ENCODE peak calls at places on chromosomes 6 and 20, in eight cellular contexts. One of them, this sample, is unnamed.

GRCh38 chr6:28408076-28408802 is 8.7 kb upstream of the ZSCAN12 start:
- DNase-seq in GOT3: no peak
- DNase-seq in fibroblast of mammary gland: peak; percentile 15
- DNase-seq in progenitor cell of endocrine pancreas: no peak
- DNase-seq in left lung: no peak
- DNase-seq in activated CD4-positive, CD25-positive, alpha-beta regulatory T cell: no peak
- DNase-seq in IMR-90: peak; percentile 17
- DNase-seq in stimulated activated CD8-positive, alpha-beta memory T cell treated with anti-CD3 and anti-CD28 coated beads, Interleukin-15, amount 100 ng/mL, for 24 hours: no peak
- DNase-seq in this sample: no peak

GRCh38 chr20:23638309-23638708 is 554 bp upstream of the CST3 start:
- DNase-seq in GOT3: no peak
- DNase-seq in activated CD4-positive, CD25-positive, alpha-beta regulatory T cell: no peak
- DNase-seq in left lung: no peak
- DNase-seq in progenitor cell of endocrine pancreas: no peak
- DNase-seq in fibroblast of mammary gland: no peak
- DNase-seq in IMR-90: no peak
- DNase-seq in stimulated activated CD8-positive, alpha-beta memory T cell treated with anti-CD3 and anti-CD28 coated beads, Interleukin-15, amount 100 ng/mL, for 24 hours: no peak
- DNase-seq in this sample: no peak

GRCh38 chr6:142377112-142377848 is 75.5 kb downstream of the ADGRG6 start:
- DNase-seq in fibroblast of mammary gland: no peak
- DNase-seq in IMR-90: peak; percentile 26
- DNase-seq in left lung: no peak
- DNase-seq in activated CD4-positive, CD25-positive, alpha-beta regulatory T cell: no peak
- DNase-seq in progenitor cell of endocrine pancreas: peak; percentile 23
- DNase-seq in stimulated activated CD8-positive, alpha-beta memory T cell treated with anti-CD3 and anti-CD28 coated beads, Interleukin-15, amount 100 ng/mL, for 24 hours: no peak
- DNase-seq in GOT3: no peak
- DNase-seq in this sample: peak; percentile 76

GRCh38 chr6:92459606-92460005 is 959.8 kb downstream of the EPHA7 start:
- DNase-seq in IMR-90: no peak
- DNase-seq in fibroblast of mammary gland: no peak
- DNase-seq in left lung: no peak
- DNase-seq in activated CD4-positive, CD25-positive, alpha-beta regulatory T cell: no peak
- DNase-seq in stimulated activated CD8-positive, alpha-beta memory T cell treated with anti-CD3 and anti-CD28 coated beads, Interleukin-15, amount 100 ng/mL, for 24 hours: no peak
- DNase-seq in GOT3: no peak
- DNase-seq in progenitor cell of endocrine pancreas: no peak
- DNase-seq in this sample: no peak

GRCh38 chr6:157769776-157770430 is 53.1 kb upstream of the SNX9 start:
- DNase-seq in stimulated activated CD8-positive, alpha-beta memory T cell treated with anti-CD3 and anti-CD28 coated beads, Interleukin-15, amount 100 ng/mL, for 24 hours: no peak
- DNase-seq in fibroblast of mammary gland: no peak
- DNase-seq in progenitor cell of endocrine pancreas: no peak
- DNase-seq in activated CD4-positive, CD25-positive, alpha-beta regulatory T cell: no peak
- DNase-seq in GOT3: no peak
- DNase-seq in left lung: no peak
- DNase-seq in IMR-90: no peak
- DNase-seq in this sample: no peak

GRCh38 chr6:105302617-105303128 is 100.2 kb downstream of the PREP start:
- DNase-seq in IMR-90: no peak
- DNase-seq in activated CD4-positive, CD25-positive, alpha-beta regulatory T cell: no peak
- DNase-seq in fibroblast of mammary gland: no peak
- DNase-seq in stimulated activated CD8-positive, alpha-beta memory T cell treated with anti-CD3 and anti-CD28 coated beads, Interleukin-15, amount 100 ng/mL, for 24 hours: no peak
- DNase-seq in left lung: no peak
- DNase-seq in GOT3: no peak
- DNase-seq in progenitor cell of endocrine pancreas: no peak
- DNase-seq in this sample: no peak

GRCh38 chr6:155591741-155592140 is 136.1 kb upstream of the NOX3 start:
- DNase-seq in stimulated activated CD8-positive, alpha-beta memory T cell treated with anti-CD3 and anti-CD28 coated beads, Interleukin-15, amount 100 ng/mL, for 24 hours: no peak
- DNase-seq in fibroblast of mammary gland: no peak
- DNase-seq in progenitor cell of endocrine pancreas: no peak
- DNase-seq in GOT3: no peak
- DNase-seq in activated CD4-positive, CD25-positive, alpha-beta regulatory T cell: no peak
- DNase-seq in left lung: no peak
- DNase-seq in IMR-90: no peak
- DNase-seq in this sample: no peak

GRCh38 chr6:43944908-43945777 is 175.1 kb downstream of the VEGFA start:
- DNase-seq in activated CD4-positive, CD25-positive, alpha-beta regulatory T cell: no peak
- DNase-seq in progenitor cell of endocrine pancreas: no peak
- DNase-seq in GOT3: no peak
- DNase-seq in stimulated activated CD8-positive, alpha-beta memory T cell treated with anti-CD3 and anti-CD28 coated beads, Interleukin-15, amount 100 ng/mL, for 24 hours: no peak
- DNase-seq in fibroblast of mammary gland: no peak
- DNase-seq in IMR-90: no peak
- DNase-seq in left lung: no peak
- DNase-seq in this sample: no peak

GRCh38 chr6:39076993-39077535 is 28.5 kb downstream of the GLP1R start:
- DNase-seq in IMR-90: no peak
- DNase-seq in GOT3: no peak
- DNase-seq in left lung: no peak
- DNase-seq in activated CD4-positive, CD25-positive, alpha-beta regulatory T cell: no peak
- DNase-seq in stimulated activated CD8-positive, alpha-beta memory T cell treated with anti-CD3 and anti-CD28 coated beads, Interleukin-15, amount 100 ng/mL, for 24 hours: no peak
- DNase-seq in progenitor cell of endocrine pancreas: no peak
- DNase-seq in fibroblast of mammary gland: no peak
- DNase-seq in this sample: no peak